ENCODE peak calls at places on chromosomes 12 and 14, in four cellular contexts. Z is HepG2, A is H1, O is GM12878. G is an unnamed sample.

GRCh38 chr12:63846249-63846967 is 1.9 kb downstream of the SRGAP1 start:
- DNase-seq in O (no peak), Z (no peak), A (no peak), G (no peak)

GRCh38 chr14:44418856-44419255 is 88.2 kb downstream of the FSCB start:
- DNase-seq in A (no peak), Z (peak; percentile 0), O (no peak), G (no peak)

GRCh38 chr14:100891051-100891450 is 12.5 kb downstream of the RTL1 start:
- DNase-seq in Z (no peak), O (no peak), A (no peak), G (no peak)

GRCh38 chr14:20624495-20625070 is 16.9 kb downstream of the OR6S1 start:
- DNase-seq in Z (no peak), O (no peak), A (peak; percentile 74), G (no peak)

GRCh38 chr12:89674326-89674942 is 34.2 kb downstream of the ATP2B1 start:
- DNase-seq in A (no peak), Z (no peak), O (no peak), G (no peak)

GRCh38 chr14:56949828-56950227 is 139.5 kb upstream of the OTX2 start:
- DNase-seq in Z (no peak), O (no peak), A (no peak), G (no peak)

GRCh38 chr12:49260165-49260564 is 4.7 kb upstream of the TUBA1C start:
- DNase-seq in A (no peak), Z (no peak), O (no peak), G (no peak)

GRCh38 chr12:66375560-66375959 is 73.3 kb downstream of the HELB start:
- DNase-seq in O (no peak), Z (no peak), A (no peak), G (no peak)

GRCh38 chr12:65728913-65729793 is 95.1 kb upstream of the HMGA2 start:
- DNase-seq in A (peak; percentile 74), Z (no peak), O (no peak), G (peak; percentile 57)

GRCh38 chr14:52124791-52125661 is 56.2 kb upstream of the NID2 start:
- DNase-seq in O (no peak), Z (no peak), A (no peak), G (peak; percentile 39)

GRCh38 chr14:100106661-100107112 is 41.5 kb downstream of the EVL start:
- DNase-seq in A (no peak), Z (no peak), O (no peak), G (no peak)

GRCh38 chr12:6438345-6438744 is 6.4 kb upstream of the CD27 start:
- DNase-seq in O (no peak), Z (no peak), A (no peak), G (no peak)

GRCh38 chr12:124086299-124086898 is 113.4 kb downstream of the ZNF664 start:
- DNase-seq in O (no peak), Z (no peak), A (no peak), G (no peak)

GRCh38 chr14:68938515-68939423 is 40.3 kb downstream of the ACTN1 start:
- DNase-seq in A (no peak), Z (peak; percentile 96), O (no peak), G (no peak)

GRCh38 chr14:96246535-96246839 is 9.5 kb upstream of the BDKRB1 start:
- DNase-seq in O (no peak), Z (no peak), A (no peak), G (no peak)

GRCh38 chr14:61203059-61203753 is 77.9 kb downstream of the TMEM30B start:
- DNase-seq in O (no peak), Z (no peak), A (no peak), G (no peak)

GRCh38 chr12:57243521-57244305 is 7.3 kb downstream of the STAC3 start:
- DNase-seq in O (no peak), A (peak; percentile 97), Z (peak; percentile 54), G (peak; percentile 77)

GRCh38 chr12:58341791-58342190 is 400.4 kb downstream of the ATP23 start:
- DNase-seq in A (no peak), Z (no peak), O (no peak), G (no peak)

GRCh38 chr12:100375023-100375737 is 18.3 kb downstream of the SLC17A8 start:
- DNase-seq in Z (no peak), A (no peak), O (no peak), G (no peak)

GRCh38 chr12:80205960-80206359 is 106.6 kb downstream of the OTOGL start:
- DNase-seq in A (no peak), O (no peak), Z (no peak), G (no peak)

GRCh38 chr14:104190396-104191000 is 52.1 kb downstream of the KIF26A start:
- DNase-seq in A (no peak), O (no peak), Z (no peak), G (no peak)
- H3K9ac ChIP-seq in A (no peak overlapping the region), O (no peak overlapping the region), Z (no peak overlapping the region), G (no peak overlapping the region)

DNA sequence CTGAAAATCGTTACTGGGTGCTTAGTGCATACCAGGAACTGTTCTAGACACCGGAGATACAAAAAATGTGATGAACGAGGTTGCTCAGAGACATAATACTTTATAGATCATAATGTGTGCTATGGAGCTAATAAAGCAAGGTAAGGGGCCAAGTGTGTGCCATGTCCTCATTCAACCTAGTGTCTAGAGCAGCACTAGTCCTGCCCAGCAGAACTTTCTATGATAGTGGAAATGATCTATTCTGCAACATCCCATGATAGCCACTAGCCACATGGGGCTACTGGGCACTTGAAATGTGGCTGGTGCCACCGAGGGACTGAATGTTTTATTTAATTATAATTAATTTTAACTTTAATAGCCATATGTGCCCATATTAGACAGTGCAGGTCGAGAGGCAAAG is 15.6 kb downstream of the NUAK1 start:
- DNase-seq in Z (no peak), O (no peak), A (no peak), G (no peak)
- H3K4me1 ChIP-seq in Z (peaks cover 80% of the 10 kb centered on the region), O (no peaks in the 10 kb centered on the region), A (peaks cover 1% of the 10 kb centered on the region), G (peaks cover 5% of the 10 kb centered on the region)

GRCh38 chr12:106841471-106842302 is 67.2 kb downstream of the RIC8B start:
- DNase-seq in A (no peak), Z (peak; percentile 30), O (no peak), G (peak; percentile 16)
- TF ChIP-seq SUZ12 in A (no peak), Z (no peak), O (no peak), G (no peak)

GRCh38 chr12:54379401-54380201 is 4.9 kb downstream of the ZNF385A start:
- DNase-seq in A (peak; percentile 99), Z (peak; percentile 79), O (no peak), G (peak; percentile 87)
- H3K9ac ChIP-seq in A (no peak overlapping the region), Z (peak overlapping the region; percentile 17), O (no peak overlapping the region), G (peak overlapping the region; percentile 35)

DNA sequence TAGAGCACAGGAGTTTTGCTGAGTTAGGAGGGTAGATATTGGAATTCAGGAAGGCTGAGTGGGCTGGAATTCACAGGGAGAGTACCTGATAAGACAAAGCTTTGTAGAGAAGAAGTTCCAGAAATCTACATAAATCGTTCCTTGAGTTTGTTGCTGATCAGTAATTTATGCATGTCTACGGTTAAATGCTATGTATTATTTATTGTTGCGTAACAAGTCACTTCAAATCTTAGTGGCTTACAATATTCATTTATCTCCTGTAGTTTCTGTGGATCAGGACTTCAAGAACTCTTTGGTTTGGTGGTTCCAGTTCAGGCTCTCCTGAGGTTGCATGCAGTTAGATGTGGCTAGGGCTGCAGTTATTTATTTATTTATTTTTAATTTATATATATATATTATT is 7.8 kb downstream of the PUS7L start:
- DNase-seq in Z (no peak), O (no peak), A (no peak), G (no peak)
- H3K4me1 ChIP-seq in Z (peaks cover 40% of the 10 kb centered on the region), O (no peaks in the 10 kb centered on the region), A (no peaks in the 10 kb centered on the region), G (no peaks in the 10 kb centered on the region)

DNA sequence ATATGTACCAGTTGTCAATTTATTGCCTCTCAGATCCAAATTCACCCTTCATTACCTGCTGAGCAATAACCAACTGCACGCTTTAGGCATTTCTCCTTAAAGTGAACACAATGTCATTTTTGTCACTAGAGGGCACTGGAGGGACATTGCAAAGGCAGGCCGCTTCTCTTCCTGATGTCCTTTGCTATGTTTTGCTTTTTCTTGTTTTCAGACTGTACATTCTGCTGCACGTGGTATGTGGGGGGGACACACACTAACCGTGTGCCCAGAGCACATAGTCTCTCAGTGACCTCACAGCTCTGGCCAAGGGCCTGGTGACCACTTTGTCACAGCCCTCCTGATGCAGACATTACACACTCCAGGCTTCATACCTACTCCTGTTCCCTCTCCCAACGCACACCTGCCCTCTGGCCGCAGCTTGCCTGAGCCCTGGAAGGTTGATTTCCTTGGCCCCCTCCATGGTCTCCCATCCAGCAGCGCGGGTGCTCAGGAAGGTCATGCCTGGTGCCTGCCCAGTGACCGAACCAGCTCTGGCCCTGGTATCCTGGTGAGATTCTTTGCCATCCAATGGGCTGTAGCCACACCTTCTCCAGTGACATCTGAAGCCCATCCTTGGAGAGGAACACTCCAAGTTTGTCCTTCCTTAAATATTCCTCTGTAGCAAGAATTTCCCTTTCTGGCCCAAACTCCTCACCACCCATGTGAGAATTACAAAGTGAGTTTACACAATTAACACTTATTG is 39.9 kb downstream of the MYO1H start:
- DNase-seq in O (no peak), Z (peak; percentile 73), A (peak; percentile 50), G (peak; percentile 35)
- TF ChIP-seq SUZ12 in O (no peak), Z (no peak), A (no peak), G (no peak)

GRCh38 chr12:52147367-52147972 is 44.3 kb downstream of the KRT80 start:
- DNase-seq in Z (peak; percentile 67), A (no peak), O (no peak), G (no peak)

GRCh38 chr12:52145228-52145940 is 46.4 kb downstream of the KRT80 start:
- DNase-seq in Z (no peak), A (no peak), O (no peak), G (no peak)

GRCh38 chr12:52147983-52148540 is 43.8 kb downstream of the KRT80 start:
- DNase-seq in O (no peak), Z (no peak), A (no peak), G (no peak)

GRCh38 chr12:52145941-52146821 is 45.6 kb downstream of the KRT80 start:
- DNase-seq in Z (no peak), O (no peak), A (no peak), G (no peak)

GRCh38 chr12:52146822-52147366 is 44.9 kb downstream of the KRT80 start:
- DNase-seq in A (no peak), Z (no peak), O (no peak), G (no peak)
- H3K9ac ChIP-seq in A (no peak overlapping the region), Z (no peak overlapping the region), O (no peak overlapping the region), G (peak overlapping the region; percentile 43)

DNA sequence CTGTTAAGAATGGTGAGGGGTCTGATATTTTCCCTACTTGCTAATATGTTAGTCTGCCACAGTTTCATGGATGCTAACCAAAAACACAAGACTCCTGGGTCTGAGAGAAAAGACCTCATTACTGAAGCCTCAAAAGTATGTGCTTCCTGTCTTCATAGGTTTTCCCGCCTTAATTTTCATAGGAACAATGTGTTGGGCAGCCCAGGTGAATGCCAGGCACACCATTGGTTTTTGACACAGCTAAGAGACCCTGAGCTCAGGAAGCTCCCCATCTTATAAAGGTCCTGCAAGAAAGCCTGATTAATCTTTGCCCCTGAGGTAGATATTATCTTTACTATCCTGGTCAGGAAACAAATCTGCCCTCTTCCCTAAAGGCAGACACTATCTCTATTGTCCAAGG is 464.1 kb downstream of the MDGA2 start:
- DNase-seq in O (no peak), Z (no peak), A (no peak), G (no peak)
- H3K4me1 ChIP-seq in O (no peaks in the 10 kb centered on the region), Z (no peaks in the 10 kb centered on the region), A (no peaks in the 10 kb centered on the region), G (no peaks in the 10 kb centered on the region)

GRCh38 chr12:47356129-47356622 is 276.4 kb upstream of the AMIGO2 start:
- DNase-seq in Z (no peak), A (no peak), O (peak; percentile 44), G (no peak)
- TF ChIP-seq SUZ12 in Z (no peak), A (no peak), O (no peak), G (no peak)